ENCODE peak calls at places on chromosomes 11 and 22, in seven cellular contexts. Z is IMR-90, A is body of pancreas, Q is tibial nerve, V is testis, C is heart left ventricle, H is gastrocnemius medialis. O is an unnamed sample.

GRCh38 chr11:46896719-46897406 is 21.5 kb downstream of the LRP4 start:
- DNase-seq in Z (peak), A (no peak), Q (no peak), V (no peak), C (no peak), H (no peak), O (no peak)

GRCh38 chr11:117932426-117932825 is 3.2 kb upstream of the TMPRSS13 start:
- DNase-seq in Z (no peak), A (no peak), Q (no peak), V (no peak), C (no peak), H (no peak), O (no peak)

GRCh38 chr11:93642416-93642815 is 19.1 kb upstream of the CEP295 start:
- DNase-seq in Z (no peak), A (no peak), Q (no peak), V (no peak), C (no peak), H (no peak), O (no peak)

GRCh38 chr11:107606122-107606521 is 15.2 kb downstream of the ELMOD1 start:
- DNase-seq in Z (no peak), A (no peak), Q (no peak), V (no peak), C (no peak), H (no peak), O (no peak)

GRCh38 chr22:49768511-49768910 is 59.2 kb downstream of the BRD1 start:
- DNase-seq in Z (no peak), A (no peak), Q (no peak), V (no peak), C (no peak), H (peak), O (peak)

GRCh38 chr11:100329352-100329751 is 357.7 kb upstream of the ARHGAP42 start:
- DNase-seq in Z (no peak), A (no peak), Q (no peak), V (no peak), C (no peak), H (no peak), O (no peak)

GRCh38 chr11:11265994-11266606 is 87.0 kb downstream of the CSNK2A3 start:
- DNase-seq in Z (peak), A (peak), Q (no peak), V (peak), C (peak), H (peak), O (no peak)

GRCh38 chr11:46352063-46352841 is 5.0 kb downstream of the DGKZ start:
- DNase-seq in Z (no peak), A (peak), Q (no peak), V (peak), C (no peak), H (peak), O (no peak)

GRCh38 chr22:42202669-42203068 is 67.8 kb downstream of the TCF20 start:
- DNase-seq in Z (peak), A (no peak), Q (no peak), V (no peak), C (no peak), H (no peak), O (no peak)

GRCh38 chr11:110184974-110185597 is 91.9 kb downstream of the ZC3H12C start:
- DNase-seq in Z (peak), A (peak), Q (no peak), V (peak), C (no peak), H (peak), O (no peak)

GRCh38 chr22:35637254-35637653 is 11.0 kb upstream of the APOL6 start:
- DNase-seq in Z (no peak), A (no peak), Q (no peak), V (no peak), C (no peak), H (no peak), O (no peak)

GRCh38 chr22:43228330-43228729 is 41.4 kb upstream of the TTLL12 start:
- DNase-seq in Z (peak), A (peak), Q (no peak), V (peak), C (no peak), H (no peak), O (no peak)

GRCh38 chr11:103789957-103790356 is 246.5 kb upstream of the DDI1 start:
- DNase-seq in Z (no peak), A (no peak), Q (no peak), V (no peak), C (no peak), H (no peak), O (no peak)

GRCh38 chr11:64096835-64097234 is 61.1 kb downstream of the FLRT1 start:
- DNase-seq in Z (no peak), A (no peak), Q (no peak), V (no peak), C (no peak), H (no peak), O (no peak)

GRCh38 chr11:1092919-1093318 is 18.2 kb downstream of the MUC2 start:
- DNase-seq in Z (no peak), A (no peak), Q (no peak), V (no peak), C (no peak), H (no peak), O (no peak)

GRCh38 chr11:120244476-120244875 is 4.5 kb downstream of the POU2F3 start:
- DNase-seq in Z (peak), A (no peak), Q (no peak), V (no peak), C (no peak), H (no peak), O (no peak)

GRCh38 chr11:107830915-107831540 is 27.6 kb downstream of the SLC35F2 start:
- DNase-seq in Z (no peak), A (peak), Q (no peak), V (no peak), C (no peak), H (no peak), O (no peak)

GRCh38 chr11:45921561-45922424 is 663 bp upstream of the LARGE2 start:
- DNase-seq in Z (no peak), A (peak), Q (no peak), V (peak), C (no peak), H (peak), O (peak)

GRCh38 chr11:67404515-67405195 is 772 bp downstream of the TBC1D10C start:
- DNase-seq in Z (no peak), A (no peak), Q (no peak), V (no peak), C (no peak), H (no peak), O (no peak)

GRCh38 chr11:8720868-8721739 is 38.5 kb downstream of the RPL27A start:
- DNase-seq in Z (no peak), A (peak), Q (no peak), V (no peak), C (no peak), H (no peak), O (no peak)

GRCh38 chr11:108897071-108897481 is 232.2 kb downstream of the DDX10 start:
- DNase-seq in Z (peak), A (no peak), Q (no peak), V (no peak), C (no peak), H (no peak), O (no peak)

GRCh38 chr22:28222571-28222970 is 303.5 kb upstream of the PITPNB start:
- DNase-seq in Z (no peak), A (no peak), Q (no peak), V (no peak), C (no peak), H (no peak), O (no peak)

GRCh38 chr11:116773203-116774112 is 671 bp upstream of the BUD13 start:
- DNase-seq in Z (peak), A (no peak), Q (no peak), V (peak), C (no peak), H (no peak), O (no peak)

GRCh38 chr11:86458294-86459001 is 83.8 kb downstream of the CCDC81 start:
- DNase-seq in Z (no peak), A (peak), Q (no peak), V (no peak), C (no peak), H (peak), O (no peak)

GRCh38 chr22:20805972-20806471 is 32.1 kb downstream of the SERPIND1 start:
- DNase-seq in Z (peak), A (no peak), Q (no peak), V (no peak), C (no peak), H (no peak), O (no peak)

GRCh38 chr11:10454902-10455631 is at the start of gene AMPD3:
- DNase-seq in Z (peak), A (peak), Q (no peak), V (peak), C (no peak), H (peak), O (no peak)

GRCh38 chr11:78806214-78807004 is 231.7 kb upstream of the NARS2 start:
- DNase-seq in Z (no peak), A (peak), Q (no peak), V (no peak), C (no peak), H (no peak), O (no peak)

GRCh38 chr22:38068641-38069371 is 11.6 kb downstream of the PICK1 start:
- DNase-seq in Z (no peak), A (no peak), Q (no peak), V (no peak), C (no peak), H (peak), O (peak)

DNA sequence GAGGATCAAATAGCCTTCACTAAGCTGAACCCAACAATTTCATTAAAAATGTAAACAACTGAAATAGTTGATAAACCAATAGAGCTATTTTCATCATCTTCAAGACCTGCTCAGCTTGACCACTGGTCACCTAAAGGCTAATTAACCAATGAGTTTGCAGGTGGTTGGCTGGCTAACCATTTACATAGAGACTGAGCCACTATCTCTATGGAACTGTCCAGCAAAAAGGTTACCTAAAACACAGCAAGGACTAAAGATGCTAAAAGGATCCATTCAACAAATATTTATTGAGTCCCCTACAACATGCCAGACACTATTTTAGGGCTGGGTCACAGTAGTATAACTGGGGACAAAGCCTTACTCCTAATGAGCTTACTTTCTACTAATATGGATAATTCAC is 123.8 kb downstream of the CD44 start:
- DNase-seq in Z (no peak), A (no peak), Q (no peak), V (no peak), C (no peak), H (no peak), O (no peak)
- H3K27ac ChIP-seq in Z (no peak), A (no peak), Q (no peak), V (no peak), C (no peak), H (no peak), O (no peak)

GRCh38 chr11:58912124-58912523 is 27.2 kb upstream of the GLYATL1 start:
- DNase-seq in Z (peak), A (no peak), Q (no peak), V (no peak), C (no peak), H (no peak), O (no peak)
- TF ChIP-seq POLR2A in Z (no peak), A (no peak), Q (no peak), V (no peak), C (no peak), H (no peak), O (no peak)

GRCh38 chr22:21936151-21936778 is 16.4 kb downstream of the PPM1F start:
- DNase-seq in Z (peak), A (peak), Q (no peak), V (no peak), C (no peak), H (peak), O (peak)
- H3K27ac ChIP-seq in Z (peak), A (peak), Q (peak), V (no peak), C (peak), H (peak), O (peak)

GRCh38 chr11:61586792-61587430 is 6.0 kb upstream of the SYT7 start:
- DNase-seq in Z (no peak), A (no peak), Q (no peak), V (no peak), C (no peak), H (no peak), O (no peak)
- TF ChIP-seq POLR2A in Z (no peak), A (no peak), Q (no peak), V (no peak), C (no peak), H (no peak), O (no peak)

GRCh38 chr11:3050386-3051325 is 6.6 kb downstream of the CARS1 start:
- DNase-seq in Z (no peak), A (no peak), Q (no peak), V (no peak), C (no peak), H (peak), O (no peak)
- H3K27ac ChIP-seq in Z (peak), A (no peak), Q (peak), V (no peak), C (no peak), H (peak), O (no peak)

GRCh38 chr11:28110108-28110838 is 2.1 kb downstream of the METTL15 start:
- DNase-seq in Z (peak), A (peak), Q (peak), V (peak), C (peak), H (peak), O (peak)
- TF ChIP-seq POLR2A in Z (peak), A (peak), Q (no peak), V (no peak), C (no peak), H (peak), O (no peak)

DNA sequence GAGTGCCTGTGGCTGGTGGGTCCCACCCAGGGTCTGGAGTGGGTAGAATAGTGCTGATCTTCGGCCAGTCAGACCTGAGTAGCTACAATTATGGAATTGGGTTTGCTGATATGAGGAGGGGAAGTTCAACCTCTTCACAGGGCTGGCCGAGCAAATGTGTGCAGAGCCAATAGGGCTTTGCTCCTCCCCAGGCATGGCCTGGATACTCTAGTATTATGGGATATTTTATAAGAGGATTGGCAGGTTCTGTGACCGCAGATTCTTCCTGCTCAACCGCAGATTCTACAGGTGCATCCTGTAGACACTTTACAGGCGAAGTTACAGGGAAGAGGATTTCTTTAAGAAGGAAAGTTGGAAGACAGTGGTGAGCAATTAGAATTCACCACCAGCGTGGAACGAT is 44.3 kb downstream of the TBC1D22A start:
- DNase-seq in Z (no peak), A (no peak), Q (no peak), V (no peak), C (no peak), H (no peak), O (no peak)
- H3K27ac ChIP-seq in Z (no peak), A (no peak), Q (no peak), V (no peak), C (no peak), H (no peak), O (no peak)